ENCODE peak calls at places on chromosomes 11 and 22, in six cellular contexts. V, X, G, A, Y and B are unnamed samples. For H3K4me1, the result is how much of the 10 kb centered on the place peaks cover.

GRCh38 chr22:25736378-25737011 is 5.5 kb upstream of the MYO18B start:
- DNase-seq in V (no peak), G (no peak), X (no peak), Y (no peak), A (peak), B (no peak)

GRCh38 chr22:42368379-42369249 is 63.6 kb downstream of the NFAM1 start:
- DNase-seq in X (no peak), V (peak), G (no peak), A (peak), Y (no peak), B (no peak)

GRCh38 chr11:29119691-29120328 is 897.0 kb downstream of the KCNA4 start:
- DNase-seq in Y (peak), X (peak), A (no peak), V (no peak), G (no peak), B (no peak)

GRCh38 chr11:129750343-129751292 is 65.0 kb upstream of the TMEM45B start:
- DNase-seq in V (peak), A (peak), G (peak), X (peak), Y (peak), B (peak)

GRCh38 chr22:48253136-48253535 is 1490.7 kb downstream of the TBC1D22A start:
- DNase-seq in V (no peak), X (no peak), A (no peak), Y (no peak), G (no peak), B (no peak)

GRCh38 chr11:28228196-28228595 is 120.0 kb downstream of the METTL15 start:
- DNase-seq in Y (no peak), X (peak), A (no peak), V (no peak), G (no peak), B (no peak)

GRCh38 chr11:46334211-46334610 is 13.1 kb upstream of the DGKZ start:
- DNase-seq in X (no peak), G (no peak), Y (no peak), V (no peak), A (no peak), B (no peak)

GRCh38 chr11:62573006-62573591 is 592 bp downstream of the EEF1G start:
- DNase-seq in Y (no peak), G (no peak), A (no peak), X (no peak), V (no peak), B (no peak)

GRCh38 chr11:116913000-116913399 is 75.6 kb upstream of the APOA1 start:
- DNase-seq in A (no peak), X (peak), Y (no peak), G (no peak), V (no peak), B (no peak)

GRCh38 chr11:121473064-121473777 is 20.5 kb upstream of the SORL1-AS1 start:
- DNase-seq in V (no peak), X (peak), Y (no peak), G (no peak), A (no peak), B (no peak)

GRCh38 chr11:84899740-84900139 is 727.4 kb downstream of the DLG2 start:
- DNase-seq in X (peak), V (no peak), A (no peak), G (no peak), Y (no peak), B (no peak)

GRCh38 chr11:57237204-57237681 is at the start of gene APLNR:
- DNase-seq in V (no peak), Y (no peak), G (no peak), A (no peak), X (no peak), B (no peak)

GRCh38 chr11:105673089-105673488 is 63.2 kb downstream of the GRIA4 start:
- DNase-seq in A (peak), V (peak), Y (no peak), G (peak), X (peak), B (no peak)

GRCh38 chr22:33513388-33514336 is 406.6 kb downstream of the LARGE1 start:
- DNase-seq in A (no peak), Y (no peak), V (no peak), X (peak), G (no peak), B (no peak)

GRCh38 chr11:134154441-134154840 is 69.3 kb downstream of the NCAPD3 start:
- DNase-seq in V (no peak), Y (no peak), A (no peak), G (no peak), X (no peak), B (no peak)

GRCh38 chr11:69791266-69791665 is 16.1 kb upstream of the FGF4 start:
- DNase-seq in X (peak), V (no peak), A (no peak), G (no peak), Y (no peak), B (no peak)

GRCh38 chr11:93219440-93219839 is 21.6 kb upstream of the SLC36A4 start:
- DNase-seq in G (no peak), A (no peak), X (no peak), V (no peak), Y (no peak), B (no peak)

GRCh38 chr22:33853200-33854097 is 66.8 kb downstream of the LARGE1 start:
- DNase-seq in V (peak), G (peak), A (peak), Y (peak), X (peak), B (peak)

GRCh38 chr11:90286640-90287039 is 63.8 kb upstream of the CHORDC1 start:
- DNase-seq in G (no peak), Y (no peak), A (no peak), X (no peak), V (no peak), B (no peak)

GRCh38 chr11:79371152-79371551 is 69.7 kb downstream of the TENM4 start:
- DNase-seq in A (no peak), Y (no peak), G (no peak), X (no peak), V (no peak), B (no peak)

GRCh38 chr11:63872833-63873201 is 33.9 kb downstream of the MARK2 start:
- DNase-seq in A (no peak), X (no peak), V (no peak), G (no peak), Y (no peak), B (peak)

GRCh38 chr22:35480627-35481565 is 59.7 kb upstream of the RASD2 start:
- DNase-seq in X (no peak), V (no peak), G (no peak), A (peak), Y (no peak), B (no peak)

GRCh38 chr11:131688056-131688693 is 317.8 kb downstream of the NTM start:
- DNase-seq in V (no peak), G (peak), A (no peak), X (peak), Y (peak), B (peak)

GRCh38 chr11:119306373-119306890 is 10.5 kb downstream of the MCAM start:
- DNase-seq in V (peak), G (no peak), A (no peak), X (peak), Y (no peak), B (peak)

GRCh38 chr11:75342966-75343870 is 8.2 kb downstream of the ARRB1 start:
- DNase-seq in V (no peak), A (peak), X (peak), G (no peak), Y (peak), B (no peak)

GRCh38 chr11:75341583-75341982 is 9.9 kb downstream of the ARRB1 start:
- DNase-seq in X (no peak), V (no peak), G (no peak), Y (no peak), A (no peak), B (no peak)

GRCh38 chr11:75344186-75344585 is 7.3 kb downstream of the ARRB1 start:
- DNase-seq in X (no peak), Y (no peak), G (no peak), V (no peak), A (peak), B (no peak)

GRCh38 chr11:75339685-75340409 is 11.6 kb downstream of the ARRB1 start:
- DNase-seq in A (peak), Y (no peak), X (no peak), G (no peak), V (no peak), B (no peak)

DNA sequence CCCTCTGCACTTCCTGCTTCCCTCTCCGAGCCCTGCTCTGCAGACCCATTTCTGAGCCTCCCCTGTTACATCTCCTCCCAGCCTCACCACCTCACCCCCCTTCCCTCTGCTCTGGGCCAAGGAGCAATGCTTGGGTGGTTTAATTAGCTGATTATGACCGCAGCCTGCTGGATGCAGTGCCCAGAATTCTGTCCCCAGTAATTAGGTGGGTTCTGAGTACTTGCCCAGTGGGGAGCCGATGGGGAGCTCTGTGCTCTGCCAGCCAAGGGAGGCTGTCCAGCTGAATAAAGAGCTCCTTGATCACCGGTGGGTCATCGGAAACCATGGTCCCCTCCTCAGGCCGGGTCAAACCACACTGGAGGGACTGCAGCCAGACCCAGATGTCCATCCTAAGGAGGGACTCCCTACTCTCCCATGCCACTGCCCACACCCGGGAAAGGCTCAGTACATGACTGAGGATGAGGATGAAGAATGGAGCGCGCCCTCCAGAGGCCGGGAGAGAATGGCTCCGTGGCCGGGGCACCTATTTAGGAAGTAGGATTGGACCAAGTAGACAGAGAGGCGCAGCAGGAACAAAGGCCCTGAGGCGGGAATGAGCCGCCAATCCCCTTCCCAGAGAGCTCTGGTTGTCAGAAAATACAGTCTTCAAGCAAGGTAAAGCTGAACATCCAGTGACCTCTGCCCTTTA is 9.1 kb downstream of the ARRB1 start:
- DNase-seq in Y (no peak), X (no peak), V (no peak), A (no peak), G (no peak), B (no peak)
- H3K4me1 ChIP-seq in Y (half or more), X (half or more), V (half or more), A (under half), G (half or more), B (half or more)

GRCh38 chr11:18633256-18634139 is 644 bp downstream of the SPTY2D1 start:
- DNase-seq in G (no peak), Y (no peak), V (no peak), A (no peak), X (peak), B (no peak)
- TF ChIP-seq POLR2A in G (no peak), Y (no peak), V (no peak), A (no peak), X (no peak), B (no peak)

GRCh38 chr11:59144579-59145345 is 2.1 kb downstream of the FAM111A start:
- DNase-seq in Y (peak), X (peak), A (peak), V (peak), G (peak), B (peak)

GRCh38 chr11:59141673-59142460 is 789 bp upstream of the FAM111A start:
- DNase-seq in A (no peak), X (peak), G (no peak), V (no peak), Y (no peak), B (no peak)

GRCh38 chr11:59144096-59144495 is 1.4 kb downstream of the FAM111A start:
- DNase-seq in Y (no peak), V (no peak), X (peak), A (no peak), G (no peak), B (no peak)

GRCh38 chr11:59142530-59143507 is at the start of gene FAM111A:
- DNase-seq in G (peak), A (peak), V (peak), X (peak), Y (peak), B (peak)

GRCh38 chr11:59145534-59145933 is 2.9 kb downstream of the FAM111A start:
- DNase-seq in Y (no peak), G (no peak), A (no peak), X (peak), V (no peak), B (no peak)
- H3K4me3 ChIP-seq in Y (peak), G (peak), A (no peak), X (peak), V (no peak), B (no peak)

GRCh38 chr11:65585396-65586246 is 9.8 kb downstream of the EHBP1L1 start:
- DNase-seq in V (no peak), X (no peak), G (no peak), Y (no peak), A (no peak), B (no peak)
- H3K4me1 ChIP-seq in V (under half), X (under half), G (half or more), Y (under half), A (under half), B (under half)

GRCh38 chr11:123052884-123053721 is 8.8 kb downstream of the HSPA8 start:
- DNase-seq in Y (no peak), A (no peak), X (no peak), G (no peak), V (no peak), B (no peak)
- TF ChIP-seq POLR2A in Y (no peak), A (no peak), X (peak), G (no peak), V (no peak), B (no peak)

DNA sequence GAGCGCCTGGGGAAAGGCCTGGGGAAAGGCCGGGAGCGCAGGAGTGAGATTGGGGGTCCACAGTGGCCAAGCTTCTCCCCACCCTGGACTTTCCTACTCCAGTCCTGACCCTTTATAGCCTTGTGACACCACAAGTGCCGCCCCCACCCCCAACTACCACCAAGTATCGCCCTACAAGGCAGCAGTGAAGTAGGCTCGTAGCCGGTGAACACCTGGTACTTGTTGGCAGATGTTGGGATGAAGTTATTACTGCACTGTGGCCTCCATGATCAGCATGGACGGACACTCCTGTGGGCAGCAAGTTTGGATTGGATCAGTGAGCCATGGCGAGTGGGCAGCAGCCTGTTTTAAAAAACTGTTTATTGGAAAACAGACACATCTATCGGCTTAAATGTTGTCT is 45.0 kb downstream of the EIF3F start:
- DNase-seq in Y (no peak), X (no peak), A (peak), V (no peak), G (no peak), B (peak)
- H3K4me3 ChIP-seq in Y (no peak), X (no peak), A (no peak), V (no peak), G (no peak), B (no peak)

DNA sequence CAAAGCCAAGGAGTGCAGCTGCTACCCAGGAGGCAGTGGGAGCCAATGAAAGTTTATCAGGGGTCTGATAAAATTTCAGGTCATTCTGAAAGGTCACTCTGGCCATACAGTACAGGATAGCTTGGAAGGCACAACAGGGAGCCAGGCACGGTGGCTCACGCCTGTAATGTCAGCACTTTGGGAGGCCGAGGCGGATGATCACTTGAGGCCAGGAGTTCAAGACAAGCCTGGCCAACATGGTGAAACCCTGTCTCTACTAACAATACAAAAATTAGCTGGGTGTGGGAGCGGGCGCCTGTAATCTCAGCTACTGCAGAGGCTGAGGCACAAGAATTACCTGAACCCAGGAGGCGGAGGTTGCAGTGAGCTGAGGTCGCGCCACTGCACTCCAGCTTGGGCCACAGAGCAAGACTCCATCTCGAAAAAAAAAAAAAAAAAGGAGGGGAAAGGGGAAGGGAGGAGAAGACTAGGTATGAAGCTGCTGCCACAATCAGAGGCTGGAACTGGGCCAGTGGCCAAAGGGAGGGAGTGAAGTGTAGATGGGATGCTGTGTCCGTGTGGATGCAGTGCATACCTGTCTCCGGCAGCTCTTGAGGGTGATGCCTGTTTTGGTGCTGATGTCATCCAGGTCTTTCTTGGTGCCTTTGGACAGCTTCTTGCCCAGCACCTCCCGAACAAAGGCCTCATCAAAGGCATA is 1.1 kb downstream of the FIBP start:
- DNase-seq in X (no peak), G (no peak), V (peak), Y (no peak), A (no peak), B (peak)
- H3K4me1 ChIP-seq in X (under half), G (half or more), V (under half), Y (under half), A (under half), B (under half)

DNA sequence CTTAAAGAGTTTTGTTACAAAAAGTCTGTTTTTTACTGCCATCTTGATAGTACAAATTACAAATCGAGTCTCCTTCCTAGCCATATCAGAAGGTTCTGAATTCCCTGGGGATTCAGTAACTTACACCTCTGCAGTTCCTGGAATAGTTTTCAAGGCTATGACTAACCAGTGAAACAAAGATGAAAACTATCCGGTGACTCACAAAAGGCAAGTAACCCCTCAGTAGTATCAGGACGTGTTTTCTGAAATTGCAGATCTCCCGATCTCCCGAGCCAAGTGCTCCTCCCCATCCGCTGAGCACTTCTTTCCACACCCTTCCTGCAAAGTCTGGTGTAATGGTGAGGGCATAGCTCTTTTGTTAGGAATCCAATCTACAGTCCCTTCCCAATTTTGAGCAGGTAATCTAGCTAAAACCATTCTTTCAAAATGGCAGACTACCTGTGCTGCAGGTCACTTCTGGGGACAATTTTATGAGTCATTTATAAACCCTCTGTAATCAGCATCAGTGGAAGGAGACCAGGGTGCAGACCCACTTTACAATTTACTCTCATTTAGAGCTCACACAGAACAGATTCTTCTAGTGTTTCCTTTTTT is 7.7 kb downstream of the E2F8 start:
- DNase-seq in Y (peak), A (no peak), G (no peak), X (peak), V (no peak), B (peak)
- TF ChIP-seq POLR2A in Y (no peak), A (no peak), G (no peak), X (no peak), V (no peak), B (no peak)

GRCh38 chr11:114226283-114226859 is 69.8 kb upstream of the NNMT start:
- DNase-seq in Y (no peak), A (no peak), G (no peak), X (no peak), V (no peak), B (no peak)
- H3K4me3 ChIP-seq in Y (no peak), A (no peak), G (no peak), X (no peak), V (no peak), B (no peak)

GRCh38 chr11:36361901-36362391 is 65.9 kb downstream of the PRR5L start:
- DNase-seq in V (no peak), G (peak), A (no peak), Y (no peak), X (peak), B (peak)
- H3K4me1 ChIP-seq in V (under half), G (under half), A (under half), Y (under half), X (under half), B (under half)